ENCODE peak calls at places on chromosomes 7 and 10, in eight cellular contexts. One of them, this sample, is unnamed.

GRCh38 chr7:131602994-131603372 is 46.6 kb upstream of the PODXL start:
- DNase-seq in kidney: no peak
- DNase-seq in heart left ventricle: no peak
- DNase-seq in tibial artery: no peak
- DNase-seq in mesothelial cell of epicardium: no peak
- DNase-seq in nephron progenitor cell: no peak
- DNase-seq in GM23338: no peak
- DNase-seq in breast epithelium: no peak
- DNase-seq in this sample: no peak

GRCh38 chr7:29748286-29749099 is 57.8 kb upstream of the WIPF3 start:
- DNase-seq in kidney: no peak
- DNase-seq in heart left ventricle: no peak
- DNase-seq in tibial artery: no peak
- DNase-seq in mesothelial cell of epicardium: no peak
- DNase-seq in nephron progenitor cell: no peak
- DNase-seq in GM23338: peak
- DNase-seq in breast epithelium: no peak
- DNase-seq in this sample: no peak

GRCh38 chr7:115004121-115004520 is 82.2 kb downstream of the MDFIC start:
- DNase-seq in kidney: no peak
- DNase-seq in heart left ventricle: no peak
- DNase-seq in tibial artery: no peak
- DNase-seq in mesothelial cell of epicardium: no peak
- DNase-seq in nephron progenitor cell: no peak
- DNase-seq in GM23338: no peak
- DNase-seq in breast epithelium: no peak
- DNase-seq in this sample: no peak

GRCh38 chr7:52584041-52584440 is 451.4 kb upstream of the POM121L12 start:
- DNase-seq in kidney: no peak
- DNase-seq in heart left ventricle: no peak
- DNase-seq in tibial artery: no peak
- DNase-seq in mesothelial cell of epicardium: no peak
- DNase-seq in nephron progenitor cell: no peak
- DNase-seq in GM23338: no peak
- DNase-seq in breast epithelium: no peak
- DNase-seq in this sample: no peak

GRCh38 chr7:56079450-56080185 is 13.1 kb downstream of the PHKG1 start:
- DNase-seq in kidney: peak
- DNase-seq in heart left ventricle: peak
- DNase-seq in tibial artery: peak
- DNase-seq in mesothelial cell of epicardium: no peak
- DNase-seq in nephron progenitor cell: no peak
- DNase-seq in GM23338: peak
- DNase-seq in breast epithelium: peak
- DNase-seq in this sample: peak

GRCh38 chr7:98086231-98086855 is 20.3 kb upstream of the LMTK2 start:
- DNase-seq in kidney: no peak
- DNase-seq in heart left ventricle: no peak
- DNase-seq in tibial artery: peak
- DNase-seq in mesothelial cell of epicardium: no peak
- DNase-seq in nephron progenitor cell: no peak
- DNase-seq in GM23338: no peak
- DNase-seq in breast epithelium: peak
- DNase-seq in this sample: no peak

GRCh38 chr10:60314306-60314940 is 75.3 kb downstream of the ANK3 start:
- DNase-seq in kidney: no peak
- DNase-seq in heart left ventricle: no peak
- DNase-seq in tibial artery: no peak
- DNase-seq in mesothelial cell of epicardium: no peak
- DNase-seq in nephron progenitor cell: no peak
- DNase-seq in GM23338: no peak
- DNase-seq in breast epithelium: no peak
- DNase-seq in this sample: no peak

GRCh38 chr10:103745264-103746247 is 109.8 kb downstream of the SH3PXD2A start:
- DNase-seq in kidney: no peak
- DNase-seq in heart left ventricle: peak
- DNase-seq in tibial artery: no peak
- DNase-seq in mesothelial cell of epicardium: no peak
- DNase-seq in nephron progenitor cell: no peak
- DNase-seq in GM23338: peak
- DNase-seq in breast epithelium: no peak
- DNase-seq in this sample: no peak

GRCh38 chr7:6558837-6559236 is 7.6 kb upstream of the GRID2IP start:
- DNase-seq in kidney: no peak
- DNase-seq in heart left ventricle: no peak
- DNase-seq in tibial artery: no peak
- DNase-seq in mesothelial cell of epicardium: no peak
- DNase-seq in nephron progenitor cell: peak
- DNase-seq in GM23338: peak
- DNase-seq in breast epithelium: no peak
- DNase-seq in this sample: no peak

DNA sequence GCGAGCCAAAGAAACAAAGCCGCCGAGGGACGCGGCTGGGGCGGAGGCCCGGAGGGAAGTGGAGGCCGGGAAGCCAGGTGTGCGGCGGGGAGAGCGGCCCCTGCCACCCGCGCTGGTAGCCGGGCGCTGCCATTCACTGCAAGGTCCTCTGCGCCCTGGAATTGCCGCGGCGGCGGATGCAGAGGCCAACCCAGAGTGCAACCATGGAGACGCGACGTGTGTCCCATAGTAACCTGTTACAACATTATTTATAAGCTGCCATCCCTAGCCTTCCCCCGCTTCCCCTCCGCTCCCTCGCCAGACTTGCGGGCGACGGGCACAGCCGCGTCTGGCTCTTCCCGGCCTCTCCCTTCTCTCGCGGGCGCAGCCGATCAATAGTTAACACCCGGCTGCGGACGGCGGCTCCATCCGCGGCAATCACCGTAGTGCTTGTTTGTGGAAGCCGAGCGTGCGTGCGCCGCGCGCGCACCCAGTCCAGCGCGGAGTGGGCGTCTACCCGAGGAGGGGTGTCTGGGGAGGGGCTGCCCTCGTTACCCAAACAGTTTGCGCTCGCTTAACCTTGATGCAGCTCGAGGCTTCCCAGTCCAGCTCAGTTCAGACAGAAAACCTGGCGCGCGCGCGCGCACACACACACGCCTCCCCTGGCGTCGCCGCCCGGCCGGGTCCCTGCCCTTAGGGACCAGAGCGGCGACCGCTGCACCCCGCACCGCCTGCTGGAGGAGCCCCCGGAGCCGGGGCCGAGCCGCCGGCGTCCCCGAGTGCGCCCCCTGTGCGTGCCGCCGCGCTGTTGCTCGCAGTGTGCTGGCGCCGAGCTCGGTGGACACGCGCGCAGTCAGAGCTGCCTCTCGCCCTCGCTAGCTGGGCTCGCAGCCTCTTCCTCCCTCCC is 165.4 kb upstream of the DPP6 start:
- DNase-seq in kidney: no peak
- DNase-seq in heart left ventricle: no peak
- DNase-seq in tibial artery: no peak
- DNase-seq in mesothelial cell of epicardium: no peak
- DNase-seq in nephron progenitor cell: peak
- DNase-seq in GM23338: no peak
- DNase-seq in breast epithelium: no peak
- DNase-seq in this sample: peak
- TF ChIP-seq CTCF in kidney: no peak
- TF ChIP-seq CTCF in heart left ventricle: no peak
- TF ChIP-seq CTCF in tibial artery: no peak
- TF ChIP-seq CTCF in mesothelial cell of epicardium: no peak
- TF ChIP-seq CTCF in nephron progenitor cell: no peak
- TF ChIP-seq CTCF in GM23338: no peak
- TF ChIP-seq CTCF in breast epithelium: no peak
- TF ChIP-seq CTCF in this sample: no peak

GRCh38 chr10:70532554-70533188 is 54.1 kb downstream of the PALD1 start:
- DNase-seq in kidney: no peak
- DNase-seq in heart left ventricle: no peak
- DNase-seq in tibial artery: no peak
- DNase-seq in mesothelial cell of epicardium: no peak
- DNase-seq in nephron progenitor cell: no peak
- DNase-seq in GM23338: no peak
- DNase-seq in breast epithelium: no peak
- DNase-seq in this sample: peak

GRCh38 chr10:70536196-70536920 is 57.8 kb downstream of the PALD1 start:
- DNase-seq in kidney: no peak
- DNase-seq in heart left ventricle: no peak
- DNase-seq in tibial artery: no peak
- DNase-seq in mesothelial cell of epicardium: no peak
- DNase-seq in nephron progenitor cell: no peak
- DNase-seq in GM23338: peak
- DNase-seq in breast epithelium: no peak
- DNase-seq in this sample: no peak

GRCh38 chr10:70533189-70533558 is 54.6 kb downstream of the PALD1 start:
- DNase-seq in kidney: no peak
- DNase-seq in heart left ventricle: no peak
- DNase-seq in tibial artery: no peak
- DNase-seq in mesothelial cell of epicardium: no peak
- DNase-seq in nephron progenitor cell: no peak
- DNase-seq in GM23338: no peak
- DNase-seq in breast epithelium: no peak
- DNase-seq in this sample: no peak

GRCh38 chr10:70535451-70535850 is 56.9 kb downstream of the PALD1 start:
- DNase-seq in kidney: no peak
- DNase-seq in heart left ventricle: no peak
- DNase-seq in tibial artery: no peak
- DNase-seq in mesothelial cell of epicardium: no peak
- DNase-seq in nephron progenitor cell: no peak
- DNase-seq in GM23338: no peak
- DNase-seq in breast epithelium: no peak
- DNase-seq in this sample: no peak

DNA sequence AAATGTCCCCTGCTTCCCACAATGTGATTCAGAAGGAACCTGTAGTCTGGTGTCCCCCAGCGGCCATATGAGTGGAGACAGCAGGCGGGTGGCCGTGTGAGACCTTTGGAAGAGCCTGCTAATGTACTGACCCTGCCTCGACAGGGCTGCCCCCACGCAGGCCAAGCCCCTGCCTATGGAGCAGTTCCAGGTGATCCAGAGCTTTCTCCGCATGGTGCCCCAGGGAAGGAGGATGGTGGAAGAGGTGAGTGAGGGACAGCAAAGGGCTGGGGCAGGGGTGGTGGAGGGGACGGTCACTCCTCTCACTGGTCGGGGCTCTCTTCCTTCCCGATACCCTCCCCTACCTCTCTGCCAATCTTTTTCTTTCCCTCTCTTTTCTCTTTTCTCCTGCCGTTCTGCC is 55.7 kb downstream of the PALD1 start:
- DNase-seq in kidney: no peak
- DNase-seq in heart left ventricle: no peak
- DNase-seq in tibial artery: no peak
- DNase-seq in mesothelial cell of epicardium: no peak
- DNase-seq in nephron progenitor cell: no peak
- DNase-seq in GM23338: no peak
- DNase-seq in breast epithelium: no peak
- DNase-seq in this sample: peak
- TF ChIP-seq CTCF in kidney: no peak
- TF ChIP-seq CTCF in heart left ventricle: no peak
- TF ChIP-seq CTCF in tibial artery: no peak
- TF ChIP-seq CTCF in mesothelial cell of epicardium: no peak
- TF ChIP-seq CTCF in nephron progenitor cell: no peak
- TF ChIP-seq CTCF in GM23338: peak
- TF ChIP-seq CTCF in breast epithelium: no peak
- TF ChIP-seq CTCF in this sample: no peak

DNA sequence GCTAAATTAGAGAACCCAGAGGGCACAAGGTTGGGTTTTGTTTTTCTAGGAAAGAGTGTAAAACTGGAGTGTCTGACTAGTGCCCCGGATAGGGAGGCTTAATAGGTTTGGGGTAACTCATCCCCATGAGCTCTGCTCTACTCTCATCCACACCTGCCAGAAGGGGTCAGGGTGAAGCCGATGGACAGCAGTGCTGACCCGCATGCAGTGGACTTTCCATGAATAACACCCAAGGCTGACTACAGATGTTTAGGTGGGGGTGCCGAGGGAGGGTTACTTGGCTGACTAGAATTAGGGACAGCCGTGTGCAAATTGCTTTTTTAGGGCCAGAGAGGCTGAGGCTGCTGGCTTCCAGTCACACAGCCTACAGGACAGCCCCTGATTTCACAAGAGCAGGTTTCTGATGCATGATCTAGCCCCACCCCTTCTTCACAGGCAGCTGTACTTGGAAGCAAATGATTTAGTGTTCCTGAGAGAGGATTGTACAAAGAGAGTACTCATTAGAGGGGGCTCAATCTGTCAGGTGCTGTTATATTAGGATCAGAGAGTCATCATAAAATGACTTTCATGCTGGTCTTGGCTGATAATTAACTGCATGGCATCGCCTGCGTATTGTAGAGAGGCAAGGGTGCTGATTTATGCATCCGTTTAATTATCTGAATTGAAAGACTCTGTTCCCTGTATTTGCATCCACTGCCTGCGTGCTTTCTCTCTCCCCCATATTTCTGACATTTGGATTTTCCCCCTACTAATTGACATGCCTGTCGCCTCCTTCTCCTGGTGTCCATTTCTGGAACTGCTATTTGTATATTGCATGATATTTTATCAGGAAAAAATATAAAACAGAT is 9.5 kb downstream of the INHBA start:
- DNase-seq in kidney: no peak
- DNase-seq in heart left ventricle: no peak
- DNase-seq in tibial artery: peak
- DNase-seq in mesothelial cell of epicardium: no peak
- DNase-seq in nephron progenitor cell: no peak
- DNase-seq in GM23338: no peak
- DNase-seq in breast epithelium: no peak
- DNase-seq in this sample: no peak
- TF ChIP-seq CTCF in kidney: no peak
- TF ChIP-seq CTCF in heart left ventricle: peak
- TF ChIP-seq CTCF in tibial artery: peak
- TF ChIP-seq CTCF in mesothelial cell of epicardium: peak
- TF ChIP-seq CTCF in nephron progenitor cell: peak
- TF ChIP-seq CTCF in GM23338: peak
- TF ChIP-seq CTCF in breast epithelium: no peak
- TF ChIP-seq CTCF in this sample: peak

DNA sequence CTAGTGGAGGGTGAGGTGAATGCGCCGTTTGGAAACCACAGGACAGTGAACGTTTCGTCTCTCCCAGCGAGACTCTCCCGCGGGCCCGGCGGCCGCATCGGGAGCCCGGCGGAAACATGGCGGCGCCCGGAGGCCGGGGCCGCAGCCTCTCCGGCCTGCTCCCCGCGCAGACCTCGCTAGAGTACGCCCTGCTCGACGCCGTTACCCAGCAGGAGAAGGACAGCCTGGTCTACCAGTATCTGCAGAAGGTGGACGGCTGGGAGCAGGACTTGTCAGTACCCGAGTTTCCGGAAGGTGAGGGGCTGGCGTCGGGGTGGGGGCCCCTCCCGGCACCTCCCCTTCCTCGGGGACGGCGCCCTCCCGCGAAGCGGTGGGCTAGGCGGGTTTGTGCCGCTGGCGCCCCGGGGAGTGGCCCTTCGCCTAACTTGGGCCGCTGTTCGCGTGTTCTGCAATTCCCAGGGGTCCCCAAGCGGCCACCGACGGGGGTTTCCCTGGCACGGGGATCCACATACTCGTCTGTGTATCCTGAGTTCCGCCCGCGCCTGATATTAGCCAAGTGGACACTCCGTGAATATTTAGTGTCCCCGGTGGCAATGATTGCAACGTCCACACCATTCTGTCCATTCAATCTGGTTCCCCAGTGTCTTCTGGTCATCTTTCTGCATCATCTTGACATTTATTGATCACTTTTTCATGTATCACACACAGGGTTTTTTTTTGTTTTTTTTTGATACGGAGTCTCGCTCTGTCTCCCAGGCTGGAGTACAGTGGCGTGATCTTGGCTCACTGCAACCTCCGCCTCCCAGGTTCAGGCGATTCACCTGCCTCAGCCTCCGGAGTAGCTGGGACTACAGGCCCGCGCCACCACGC is 531 bp downstream of the NHLRC2 start:
- DNase-seq in kidney: peak
- DNase-seq in heart left ventricle: peak
- DNase-seq in tibial artery: peak
- DNase-seq in mesothelial cell of epicardium: peak
- DNase-seq in nephron progenitor cell: peak
- DNase-seq in GM23338: peak
- DNase-seq in breast epithelium: no peak
- DNase-seq in this sample: no peak
- TF ChIP-seq CTCF in kidney: no peak
- TF ChIP-seq CTCF in heart left ventricle: no peak
- TF ChIP-seq CTCF in tibial artery: peak
- TF ChIP-seq CTCF in mesothelial cell of epicardium: no peak
- TF ChIP-seq CTCF in nephron progenitor cell: no peak
- TF ChIP-seq CTCF in GM23338: no peak
- TF ChIP-seq CTCF in breast epithelium: peak
- TF ChIP-seq CTCF in this sample: peak